ENCODE peak calls at places on chromosome 1, in five cellular contexts. A is fibroblast of lung, N is sigmoid colon, W is ovary, K is endothelial cell of umbilical vein. G is an unnamed sample.
A peak's percentile ranks its signal among the peaks of the same experiment; 100 is the strongest.

GRCh38 chr1:38958967-38959366 is 17.3 kb upstream of the RHBDL2 start:
- DNase-seq in W (no peak), K (no peak), N (no peak), A (no peak), G (no peak)

GRCh38 chr1:98371767-98372166 is 289.8 kb upstream of the SNX7 start:
- DNase-seq in W (no peak), A (no peak), K (no peak), N (no peak), G (no peak)

GRCh38 chr1:115447672-115448071 is 109.6 kb upstream of the NGF start:
- DNase-seq in N (no peak), K (no peak), A (no peak), W (no peak), G (no peak)

GRCh38 chr1:166836733-166837132 is 2.5 kb upstream of the POGK start:
- DNase-seq in W (no peak), A (no peak), K (no peak), N (no peak), G (no peak)

GRCh38 chr1:119220980-119221379 is 80.5 kb upstream of the WARS2 start:
- DNase-seq in N (no peak), W (no peak), A (no peak), K (no peak), G (no peak)

GRCh38 chr1:77031101-77031662 is 163.9 kb downstream of the ST6GALNAC5 start:
- DNase-seq in A (peak; percentile 76), K (peak; percentile 1), N (no peak), W (no peak), G (no peak)

GRCh38 chr1:34597877-34598514 is 156.9 kb upstream of the GJB5 start:
- DNase-seq in A (peak; percentile 9), W (no peak), N (no peak), K (peak; percentile 10), G (no peak)

GRCh38 chr1:207312604-207312920 is 8.9 kb upstream of the CD55 start:
- DNase-seq in W (no peak), A (no peak), K (no peak), N (no peak), G (no peak)

GRCh38 chr1:24643362-24644346 is 552 bp downstream of the SRRM1 start:
- DNase-seq in K (peak; percentile 25), W (no peak), A (no peak), N (no peak), G (no peak)

DNA sequence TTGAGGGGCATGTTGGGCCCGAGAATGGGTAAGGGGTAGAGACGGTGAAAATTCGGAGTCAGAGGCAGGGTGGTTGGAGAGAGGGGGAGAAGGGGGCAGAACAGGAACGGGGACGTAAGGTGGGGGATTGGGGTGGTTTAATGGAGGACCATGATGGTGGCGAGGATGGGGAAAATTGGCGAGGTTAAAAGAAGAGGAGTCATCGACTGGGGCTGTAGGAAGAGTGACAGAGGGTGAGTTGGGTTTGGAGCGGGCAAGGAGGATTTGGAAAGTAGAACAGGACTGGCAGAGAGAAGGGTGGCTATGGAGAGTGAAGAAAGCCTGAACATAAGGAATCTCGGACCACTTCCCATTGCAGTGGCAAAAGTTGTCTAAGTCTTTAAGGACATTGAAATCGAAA is 10.8 kb upstream of the ZBTB48 start:
- DNase-seq in W (no peak), A (no peak), N (no peak), K (no peak), G (no peak)
- H3K9me3 ChIP-seq in W (no peaks in the 10 kb centered on the region), A (no peaks in the 10 kb centered on the region), N (no peaks in the 10 kb centered on the region), K (no peaks in the 10 kb centered on the region), G (no peaks in the 10 kb centered on the region)

DNA sequence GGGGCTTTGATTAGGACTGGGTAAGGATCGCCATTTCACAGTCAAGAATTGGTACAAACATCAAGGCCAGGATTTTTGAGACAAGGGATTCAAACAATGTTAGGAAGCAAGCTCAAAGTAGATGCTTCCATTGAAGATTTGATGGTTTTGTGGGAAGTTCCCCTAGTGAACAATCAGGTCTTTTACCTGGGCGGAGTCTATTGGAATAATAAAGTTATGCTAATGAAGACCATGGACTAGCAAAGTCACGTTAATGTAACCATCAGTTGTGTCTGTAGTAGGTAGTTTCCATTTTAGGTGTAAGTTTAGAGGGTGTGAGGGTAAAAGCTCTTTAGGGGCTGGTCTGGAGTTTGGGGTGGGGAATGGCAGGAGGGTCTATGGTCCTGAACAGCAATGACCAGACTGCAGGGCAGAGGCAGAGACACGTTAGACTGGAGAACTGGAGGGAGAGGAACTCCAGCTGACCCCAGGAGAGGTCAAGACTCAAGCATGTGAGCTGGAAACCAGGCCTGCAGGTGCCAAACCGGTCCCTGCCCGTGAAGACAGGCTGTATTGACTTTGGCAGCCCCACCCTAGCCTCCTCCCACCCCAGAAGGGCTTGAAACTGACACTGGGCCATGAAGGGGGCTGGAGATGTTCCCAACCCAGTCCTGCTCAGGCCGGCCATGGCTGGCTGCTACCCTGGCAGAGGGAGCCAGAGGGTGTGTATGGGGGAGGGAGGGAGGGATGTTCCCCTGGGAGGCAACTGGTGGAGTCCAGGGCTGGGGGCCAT is 36.0 kb upstream of the GPR37L1 start:
- DNase-seq in A (no peak), K (no peak), W (no peak), N (no peak), G (no peak)
- H3K4me1 ChIP-seq in A (no peaks in the 10 kb centered on the region), K (no peaks in the 10 kb centered on the region), W (no peaks in the 10 kb centered on the region), N (no peaks in the 10 kb centered on the region), G (no peaks in the 10 kb centered on the region)

GRCh38 chr1:3313579-3313955 is 140.9 kb upstream of the ARHGEF16 start:
- DNase-seq in N (peak; percentile 98), K (peak; percentile 52), A (peak; percentile 95), W (peak; percentile 92), G (no peak)

GRCh38 chr1:3312894-3313578 is 141.4 kb upstream of the ARHGEF16 start:
- DNase-seq in A (peak; percentile 98), N (peak; percentile 98), W (peak; percentile 95), K (peak; percentile 78), G (peak; percentile 96)

GRCh38 chr1:3311711-3312110 is 142.8 kb upstream of the ARHGEF16 start:
- DNase-seq in N (no peak), A (no peak), K (no peak), W (no peak), G (no peak)

GRCh38 chr1:3312310-3312734 is 142.1 kb upstream of the ARHGEF16 start:
- DNase-seq in K (no peak), A (no peak), W (peak; percentile 26), N (no peak), G (no peak)

DNA sequence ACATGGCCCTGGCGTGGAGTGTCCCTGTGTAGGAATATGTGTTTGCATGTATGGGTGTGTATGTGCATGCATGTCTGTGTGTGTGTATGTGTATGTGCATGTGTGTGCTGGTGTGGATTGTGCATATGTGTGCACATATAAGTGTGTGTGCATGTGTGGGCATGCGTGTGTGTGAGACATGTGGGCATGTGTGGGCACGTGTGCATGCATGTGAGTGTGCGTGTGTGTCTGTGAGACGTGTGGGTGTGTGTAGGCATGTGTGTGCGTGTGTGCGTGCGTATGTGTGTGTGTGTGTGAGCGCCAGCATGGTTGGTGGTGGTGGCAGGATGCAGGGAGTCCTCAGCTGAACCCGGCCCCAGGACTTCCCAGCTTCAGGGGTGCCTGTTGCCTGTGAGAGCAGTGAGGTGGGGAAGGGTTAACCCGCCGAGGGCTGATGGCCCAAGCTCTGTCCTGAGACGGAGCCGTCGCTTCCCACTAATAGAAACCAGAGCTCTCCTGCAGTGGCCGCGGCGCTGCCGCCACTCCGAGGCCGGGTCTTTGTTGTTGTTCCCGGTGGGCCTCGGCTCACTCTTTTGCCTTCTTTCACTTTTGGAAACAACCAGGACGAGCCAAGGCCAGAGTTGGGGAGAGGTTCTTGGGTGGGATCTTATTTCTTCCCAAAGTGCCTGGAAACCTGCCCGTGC is 143.6 kb upstream of the ARHGEF16 start:
- DNase-seq in W (no peak), N (no peak), K (no peak), A (no peak), G (no peak)
- H3K9me3 ChIP-seq in W (no peaks in the 10 kb centered on the region), N (no peaks in the 10 kb centered on the region), K (no peaks in the 10 kb centered on the region), A (no peaks in the 10 kb centered on the region), G (no peaks in the 10 kb centered on the region)

DNA sequence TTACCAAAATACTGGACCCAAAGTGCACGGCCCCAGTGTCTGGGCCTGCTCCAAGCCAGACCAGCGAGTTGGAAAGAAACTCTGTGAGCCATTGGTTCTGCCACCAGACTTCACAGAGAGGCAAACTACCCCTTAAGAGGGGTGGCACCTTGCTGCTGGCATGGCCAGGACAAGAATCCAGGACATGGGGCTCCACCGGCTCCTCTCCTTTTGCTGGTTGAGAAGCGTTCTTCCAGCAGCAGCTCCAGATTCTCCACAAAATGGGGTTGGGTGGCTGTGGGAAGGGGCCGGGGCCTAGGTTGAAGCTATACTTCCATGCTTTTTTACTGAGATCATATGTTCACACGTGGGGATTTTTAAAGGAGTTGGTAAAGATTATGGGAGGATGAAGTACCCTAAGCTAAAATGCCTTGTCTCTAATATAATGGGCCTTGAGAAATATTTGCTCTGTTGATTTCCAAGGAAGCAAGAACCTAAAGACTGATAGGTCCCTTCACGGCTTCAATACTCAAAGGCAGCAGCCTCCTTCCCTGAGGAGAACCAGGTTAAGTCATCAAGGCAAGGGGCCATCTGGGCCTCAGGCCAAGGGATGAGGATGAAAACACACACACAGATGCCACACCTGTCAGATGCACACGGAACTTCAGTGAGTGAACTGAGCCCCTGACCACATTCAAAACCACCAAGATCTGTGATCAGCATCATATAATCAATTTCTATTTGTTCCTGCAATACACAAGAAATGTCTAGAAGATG is 3.1 kb downstream of the C1orf198 start:
- DNase-seq in N (no peak), K (no peak), A (no peak), W (no peak), G (no peak)
- H3K4me1 ChIP-seq in N (peaks cover 81% of the 10 kb centered on the region), K (peaks cover 22% of the 10 kb centered on the region), A (peaks cover 30% of the 10 kb centered on the region), W (peaks cover 37% of the 10 kb centered on the region), G (peaks cover 8% of the 10 kb centered on the region)